ENCODE peak calls at places on chromosomes 11 and 22, in seven cellular contexts. U is HCT116, Y is sigmoid colon, Q is K562, M is transverse colon, T is prostate gland, R is stomach. N is an unnamed sample.

GRCh38 chr11:35042906-35043305 is 96.1 kb upstream of the CD44 start:
- DNase-seq in U (no peak), Y (no peak), Q (no peak), M (no peak), T (no peak), R (no peak), N (no peak)

GRCh38 chr22:23178512-23179254 is 1.6 kb upstream of the BCR start:
- DNase-seq in U (peak; percentile 27), Y (peak; percentile 83), Q (peak; percentile 100), M (peak; percentile 72), T (peak; percentile 47), R (peak; percentile 75), N (no peak)

GRCh38 chr11:72685560-72686480 is 11.6 kb upstream of the PDE2A start:
- DNase-seq in U (no peak), Y (peak; percentile 89), Q (no peak), M (peak; percentile 35), T (no peak), R (no peak), N (no peak)

GRCh38 chr22:37273126-37273845 is 9.0 kb upstream of the CYTH4 start:
- DNase-seq in U (no peak), Y (no peak), Q (peak; percentile 35), M (no peak), T (no peak), R (no peak), N (no peak)

GRCh38 chr11:96794152-96794551 is 404.3 kb downstream of the JRKL start:
- DNase-seq in U (no peak), Y (no peak), Q (no peak), M (no peak), T (no peak), R (no peak), N (no peak)

GRCh38 chr11:119721129-119722120 is 7.6 kb downstream of the NECTIN1 start:
- DNase-seq in U (no peak), Y (no peak), Q (peak; percentile 43), M (no peak), T (no peak), R (no peak), N (no peak)

GRCh38 chr22:32723632-32724031 is 77.9 kb upstream of the TIMP3 start:
- DNase-seq in U (no peak), Y (peak; percentile 85), Q (no peak), M (peak; percentile 59), T (peak; percentile 42), R (peak; percentile 34), N (peak; percentile 64)

GRCh38 chr11:30733748-30734147 is 147.6 kb upstream of the MPPED2 start:
- DNase-seq in U (no peak), Y (no peak), Q (no peak), M (no peak), T (no peak), R (no peak), N (no peak)

GRCh38 chr11:12724301-12725046 is 50.3 kb downstream of the TEAD1 start:
- DNase-seq in U (peak; percentile 92), Y (peak; percentile 95), Q (peak; percentile 64), M (peak; percentile 91), T (peak; percentile 87), R (peak; percentile 75), N (no peak)

GRCh38 chr11:11842426-11843008 is 745 bp downstream of the USP47 start:
- DNase-seq in U (peak; percentile 53), Y (peak; percentile 80), Q (no peak), M (peak; percentile 75), T (peak; percentile 62), R (peak; percentile 62), N (no peak)

GRCh38 chr11:126347751-126348628 is 7.5 kb upstream of the ST3GAL4 start:
- DNase-seq in U (no peak), Y (no peak), Q (no peak), M (no peak), T (no peak), R (no peak), N (no peak)

GRCh38 chr11:44319170-44319551 is 9.2 kb upstream of the ALX4 start:
- DNase-seq in U (no peak), Y (no peak), Q (no peak), M (no peak), T (no peak), R (no peak), N (no peak)
- H3K27ac ChIP-seq in U (no peak overlapping the region), Y (no peak overlapping the region), Q (no peak overlapping the region), M (no peak overlapping the region), T (no peak overlapping the region), R (no peak overlapping the region), N (no peak overlapping the region)

GRCh38 chr11:41392591-41392990 is 66.9 kb downstream of the LRRC4C start:
- DNase-seq in U (no peak), Y (no peak), Q (no peak), M (no peak), T (no peak), R (no peak), N (no peak)

GRCh38 chr11:41398175-41398574 is 61.3 kb downstream of the LRRC4C start:
- DNase-seq in U (no peak), Y (no peak), Q (no peak), M (no peak), T (no peak), R (no peak), N (no peak)

GRCh38 chr11:41400124-41400523 is 59.3 kb downstream of the LRRC4C start:
- DNase-seq in U (no peak), Y (no peak), Q (no peak), M (no peak), T (no peak), R (no peak), N (no peak)

GRCh38 chr11:41394562-41395160 is 64.8 kb downstream of the LRRC4C start:
- DNase-seq in U (no peak), Y (no peak), Q (no peak), M (no peak), T (no peak), R (no peak), N (no peak)
- TF ChIP-seq POLR2AphosphoS5 in U (no peak), Y (no peak), Q (no peak), M (no peak), T (no peak), R (no peak), N (no peak)

GRCh38 chr11:45321031-45321595 is 35.0 kb upstream of the SYT13 start:
- DNase-seq in U (no peak), Y (peak; percentile 40), Q (no peak), M (no peak), T (no peak), R (no peak), N (peak; percentile 62)

GRCh38 chr11:45319077-45319476 is 32.9 kb upstream of the SYT13 start:
- DNase-seq in U (no peak), Y (no peak), Q (no peak), M (no peak), T (no peak), R (no peak), N (peak; percentile 58)

GRCh38 chr11:45322111-45322705 is 36.1 kb upstream of the SYT13 start:
- DNase-seq in U (no peak), Y (peak; percentile 32), Q (no peak), M (no peak), T (no peak), R (no peak), N (peak; percentile 55)

GRCh38 chr11:45321669-45322068 is 35.5 kb upstream of the SYT13 start:
- DNase-seq in U (no peak), Y (peak; percentile 26), Q (no peak), M (no peak), T (no peak), R (no peak), N (peak; percentile 70)

DNA sequence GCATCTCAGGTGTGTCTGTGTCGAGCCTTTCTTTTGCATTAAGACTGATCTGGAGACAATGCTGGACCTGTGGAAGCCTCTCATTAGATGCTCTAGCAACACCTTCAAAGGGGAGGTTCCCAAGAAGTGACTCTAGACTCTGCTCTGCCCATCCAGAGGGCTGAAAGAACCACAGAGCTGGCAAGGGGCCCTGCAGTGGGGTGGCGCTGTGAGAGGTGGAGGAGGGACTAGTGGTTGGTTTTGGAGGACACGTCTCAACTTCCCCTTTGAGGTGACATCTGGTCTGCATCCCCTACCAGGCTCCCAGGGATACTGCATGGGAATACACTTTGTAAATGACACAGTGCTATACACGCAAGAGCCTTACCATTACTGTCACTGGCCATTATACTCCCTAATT is 34.2 kb upstream of the SYT13 start:
- DNase-seq in U (no peak), Y (no peak), Q (no peak), M (no peak), T (no peak), R (no peak), N (peak; percentile 22)
- H3K36me3 ChIP-seq in U (no peaks in the 10 kb centered on the region), Y (no peaks in the 10 kb centered on the region), Q (no peaks in the 10 kb centered on the region), M (no peaks in the 10 kb centered on the region), T (no peaks in the 10 kb centered on the region), R (no peaks in the 10 kb centered on the region), N (no peaks in the 10 kb centered on the region)

GRCh38 chr11:130189492-130190210 is 30.1 kb downstream of the ST14 start:
- DNase-seq in U (no peak), Y (no peak), Q (peak; percentile 29), M (peak; percentile 81), T (no peak), R (no peak), N (no peak)
- H3K27ac ChIP-seq in U (no peak overlapping the region), Y (no peak overlapping the region), Q (no peak overlapping the region), M (peak overlapping the region; percentile 83), T (no peak overlapping the region), R (peak overlapping the region; percentile 50), N (no peak overlapping the region)

GRCh38 chr22:50437511-50438304 is 37.1 kb downstream of the SBF1 start:
- DNase-seq in U (no peak), Y (no peak), Q (no peak), M (no peak), T (no peak), R (no peak), N (no peak)
- TF ChIP-seq POLR2AphosphoS5 in U (no peak), Y (no peak), Q (no peak), M (no peak), T (no peak), R (no peak), N (no peak)

N was measured in vagina.